ENCODE peak calls at places on chromosomes 6 and 20, in eight cellular contexts. X is RCC 7860; O is stimulated activated CD8-positive, alpha-beta memory T cell treated with anti-CD3 and anti-CD28 coated beads, Interleukin-15, amount 100 ng/mL, for 24 hours; J is RPMI7951; R is stimulated activated CD4-positive, alpha-beta T cell treated with anti-CD3 and anti-CD28 coated beads, Interleukin-12 subunit alpha, Interleukin-12 subunit beta, amount 100 ng/mL, for 48 hours; M is choroid plexus epithelial cell; L is A673; Y is esophagus muscularis mucosa. E is an unnamed sample.

GRCh38 chr20:46172455-46172854 is 54.3 kb downstream of the CD40 start:
- DNase-seq in X (no peak), O (no peak), J (no peak), R (no peak), M (no peak), L (no peak), Y (no peak), E (no peak)

GRCh38 chr6:106889692-106890091 is 84.8 kb downstream of the CD24 start:
- DNase-seq in X (no peak), O (no peak), J (no peak), R (no peak), M (no peak), L (no peak), Y (no peak), E (no peak)

GRCh38 chr20:32623667-32624157 is 38.6 kb upstream of the NOL4L start:
- DNase-seq in X (no peak), O (no peak), J (no peak), R (no peak), M (no peak), L (no peak), Y (no peak), E (no peak)

GRCh38 chr20:44959082-44959895 is 908 bp downstream of the TOMM34 start:
- DNase-seq in X (peak; percentile 70), O (no peak), J (peak; percentile 73), R (peak; percentile 68), M (peak; percentile 67), L (peak; percentile 62), Y (no peak), E (no peak)

GRCh38 chr20:50865114-50865513 is 66.1 kb downstream of the ADNP start:
- DNase-seq in X (no peak), O (no peak), J (no peak), R (no peak), M (no peak), L (no peak), Y (no peak), E (no peak)

GRCh38 chr20:21936261-21936660 is 230.8 kb downstream of the PAX1 start:
- DNase-seq in X (no peak), O (no peak), J (no peak), R (no peak), M (no peak), L (no peak), Y (no peak), E (no peak)

GRCh38 chr6:35016417-35017221 is 124.5 kb downstream of the TCP11 start:
- DNase-seq in X (no peak), O (no peak), J (peak; percentile 31), R (no peak), M (peak; percentile 87), L (peak; percentile 71), Y (peak; percentile 91), E (no peak)

GRCh38 chr20:2137552-2138201 is 36.0 kb downstream of the STK35 start:
- DNase-seq in X (no peak), O (no peak), J (peak; percentile 96), R (no peak), M (no peak), L (no peak), Y (no peak), E (no peak)

GRCh38 chr20:43752561-43753301 is 25.9 kb upstream of the GTSF1L start:
- DNase-seq in X (peak; percentile 95), O (no peak), J (peak; percentile 100), R (no peak), M (peak; percentile 94), L (no peak), Y (no peak), E (peak; percentile 95)

GRCh38 chr6:37314803-37315515 is 38.8 kb upstream of the RNF8 start:
- DNase-seq in X (no peak), O (no peak), J (peak; percentile 28), R (peak; percentile 40), M (peak; percentile 87), L (peak; percentile 43), Y (no peak), E (no peak)

GRCh38 chr20:43658068-43658722 is 8.7 kb upstream of the MYBL2 start:
- DNase-seq in X (peak; percentile 71), O (no peak), J (peak; percentile 81), R (peak; percentile 51), M (no peak), L (no peak), Y (no peak), E (no peak)

GRCh38 chr20:33076662-33077398 is 2.6 kb upstream of the BPIFB4 start:
- DNase-seq in X (no peak), O (no peak), J (no peak), R (no peak), M (peak; percentile 9), L (peak; percentile 9), Y (no peak), E (no peak)

GRCh38 chr6:43338243-43338642 is 29.6 kb upstream of the CRIP3 start:
- DNase-seq in X (no peak), O (no peak), J (no peak), R (no peak), M (no peak), L (no peak), Y (no peak), E (peak; percentile 72)

GRCh38 chr20:36544134-36545018 is 3.1 kb downstream of the MYL9 start:
- DNase-seq in X (peak; percentile 69), O (no peak), J (peak; percentile 49), R (no peak), M (peak; percentile 33), L (peak; percentile 87), Y (no peak), E (no peak)

GRCh38 chr20:41587956-41588355 is 30.2 kb downstream of the CHD6 start:
- DNase-seq in X (peak; percentile 38), O (no peak), J (peak; percentile 74), R (no peak), M (peak; percentile 56), L (no peak), Y (no peak), E (no peak)

GRCh38 chr6:3228791-3229565 is 1.5 kb upstream of the TUBB2B start:
- DNase-seq in X (no peak), O (no peak), J (no peak), R (no peak), M (peak; percentile 39), L (peak; percentile 74), Y (no peak), E (no peak)

GRCh38 chr6:124190256-124190655 is 386.6 kb downstream of the NKAIN2 start:
- DNase-seq in X (no peak), O (no peak), J (no peak), R (no peak), M (no peak), L (no peak), Y (no peak), E (no peak)

GRCh38 chr20:23146111-23146640 is 60.1 kb upstream of the CD93 start:
- DNase-seq in X (no peak), O (no peak), J (peak; percentile 70), R (no peak), M (no peak), L (no peak), Y (no peak), E (no peak)

GRCh38 chr20:17841751-17842191 is 126.8 kb downstream of the SNX5 start:
- DNase-seq in X (no peak), O (no peak), J (peak; percentile 72), R (no peak), M (peak; percentile 77), L (no peak), Y (no peak), E (no peak)

GRCh38 chr6:30683137-30683979 is 3.1 kb downstream of the PPP1R18 start:
- DNase-seq in X (peak; percentile 31), O (no peak), J (no peak), R (no peak), M (no peak), L (no peak), Y (no peak), E (no peak)

GRCh38 chr20:44017905-44018683 is 103.4 kb downstream of the TOX2 start:
- DNase-seq in X (peak; percentile 37), O (no peak), J (peak; percentile 99), R (no peak), M (peak; percentile 79), L (peak; percentile 92), Y (no peak), E (no peak)

GRCh38 chr6:53628354-53629119 is 37.0 kb downstream of the KLHL31 start:
- DNase-seq in X (no peak), O (no peak), J (no peak), R (no peak), M (no peak), L (no peak), Y (no peak), E (no peak)

GRCh38 chr6:158552796-158553138 is 7.1 kb upstream of the TMEM181 start:
- DNase-seq in X (no peak), O (no peak), J (no peak), R (no peak), M (no peak), L (no peak), Y (no peak), E (no peak)

E was measured in GM12878.